ENCODE peak calls at places on chromosomes 12 and 14, in nine cellular contexts. E is left lung, L is body of pancreas, U is ovary, D is hepatocyte, S is lower lobe of right lung, A is uterus, W is HepG2, N is pancreas. C is an unnamed sample.

GRCh38 chr12:56079729-56080555 is at the start of gene ERBB3:
- DNase-seq in E (peak; percentile 83), L (peak; percentile 92), U (peak; percentile 77), D (peak; percentile 94), S (peak; percentile 90), A (peak; percentile 77), W (peak; percentile 82), N (peak; percentile 90), C (peak; percentile 90)

GRCh38 chr14:72801841-72802587 is 91.9 kb downstream of the DPF3 start:
- DNase-seq in E (no peak), L (no peak), U (no peak), D (no peak), S (no peak), A (no peak), W (no peak), N (no peak), C (no peak)

GRCh38 chr12:50914872-50915484 is 37.4 kb upstream of the HIGD1C start:
- DNase-seq in E (no peak), L (no peak), U (no peak), D (no peak), S (no peak), A (no peak), W (no peak), N (no peak), C (no peak)

GRCh38 chr14:78202178-78202577 is 32.0 kb downstream of the NRXN3 start:
- DNase-seq in E (no peak), L (no peak), U (no peak), D (no peak), S (no peak), A (no peak), W (no peak), N (no peak), C (no peak)

GRCh38 chr12:122730215-122731014 is at the start of gene HCAR1:
- DNase-seq in E (no peak), L (no peak), U (peak; percentile 47), D (peak; percentile 24), S (no peak), A (no peak), W (peak; percentile 40), N (no peak), C (no peak)

GRCh38 chr14:72892103-72892878 is 1.6 kb downstream of the DPF3 start:
- DNase-seq in E (no peak), L (peak; percentile 13), U (peak; percentile 51), D (peak; percentile 14), S (no peak), A (no peak), W (no peak), N (peak; percentile 15), C (peak; percentile 46)

GRCh38 chr12:132593938-132594358 is 16.4 kb downstream of the LRCOL1 start:
- DNase-seq in E (peak; percentile 92), L (peak; percentile 88), U (peak; percentile 95), D (peak; percentile 95), S (peak; percentile 94), A (peak; percentile 88), W (peak; percentile 96), N (peak; percentile 85), C (peak; percentile 96)

GRCh38 chr14:74083161-74083560 is 1.1 kb downstream of the ALDH6A1 start:
- DNase-seq in E (no peak), L (no peak), U (no peak), D (peak; percentile 26), S (no peak), A (no peak), W (no peak), N (no peak), C (no peak)

GRCh38 chr12:101925352-101925751 is 48.0 kb downstream of the DRAM1 start:
- DNase-seq in E (peak; percentile 78), L (peak; percentile 43), U (peak; percentile 67), D (peak; percentile 60), S (peak; percentile 54), A (peak; percentile 80), W (no peak), N (peak; percentile 43), C (no peak)

GRCh38 chr12:42961395-42961794 is 371.8 kb upstream of the PRICKLE1 start:
- DNase-seq in E (no peak), L (peak; percentile 39), U (no peak), D (peak; percentile 9), S (no peak), A (no peak), W (peak; percentile 35), N (no peak), C (no peak)

GRCh38 chr14:22391908-22392307 is 197.1 kb downstream of the DAD1 start:
- DNase-seq in E (peak; percentile 56), L (peak; percentile 73), U (peak; percentile 38), D (peak; percentile 78), S (peak; percentile 57), A (peak; percentile 72), W (peak; percentile 73), N (peak; percentile 55), C (peak; percentile 60)

DNA sequence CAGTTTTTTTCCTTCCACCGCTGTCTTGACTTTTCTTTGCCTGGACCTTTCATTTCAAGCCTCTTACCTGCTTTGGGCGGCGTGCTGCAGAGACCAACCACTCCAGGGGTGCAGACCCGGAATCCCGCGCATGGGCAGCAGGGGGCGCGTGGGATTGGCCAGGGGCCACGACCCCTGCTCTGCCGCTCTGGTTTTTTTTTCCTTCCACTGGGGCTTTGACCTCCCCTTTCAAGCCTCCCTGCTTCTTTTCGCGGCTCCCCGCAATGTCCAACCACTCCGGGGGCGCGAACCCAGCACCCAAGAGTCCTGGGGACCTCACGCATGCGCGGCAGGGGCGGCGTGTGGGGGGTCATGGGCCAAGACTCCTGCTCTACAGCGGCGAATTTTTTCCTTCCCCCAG is 325.1 kb downstream of the ALG10 start:
- DNase-seq in E (no peak), L (no peak), U (no peak), D (no peak), S (no peak), A (no peak), W (peak; percentile 18), N (no peak), C (no peak)
- H3K9me3 ChIP-seq in E (peaks cover 100% of the 10 kb centered on the region), L (no peaks in the 10 kb centered on the region), U (peaks cover 8% of the 10 kb centered on the region), D (no peaks in the 10 kb centered on the region), S (no peaks in the 10 kb centered on the region), A (no peaks in the 10 kb centered on the region), W (no peaks in the 10 kb centered on the region), N (no peaks in the 10 kb centered on the region), C (peaks cover 99% of the 10 kb centered on the region)

GRCh38 chr12:109770104-109770860 is 56.7 kb downstream of the FAM222A start:
- DNase-seq in E (no peak), L (no peak), U (peak; percentile 83), D (no peak), S (peak; percentile 17), A (no peak), W (no peak), N (no peak), C (no peak)

GRCh38 chr12:109767991-109768900 is 54.6 kb downstream of the FAM222A start:
- DNase-seq in E (no peak), L (no peak), U (peak; percentile 39), D (peak; percentile 4), S (peak; percentile 40), A (no peak), W (no peak), N (no peak), C (no peak)

GRCh38 chr12:109770861-109771670 is 57.4 kb downstream of the FAM222A start:
- DNase-seq in E (no peak), L (no peak), U (peak; percentile 36), D (peak; percentile 1), S (peak; percentile 23), A (no peak), W (no peak), N (no peak), C (peak; percentile 22)

GRCh38 chr12:109767456-109767855 is 53.8 kb downstream of the FAM222A start:
- DNase-seq in E (no peak), L (no peak), U (no peak), D (peak; percentile 6), S (no peak), A (no peak), W (no peak), N (no peak), C (no peak)

GRCh38 chr12:109768901-109769670 is 55.5 kb downstream of the FAM222A start:
- DNase-seq in E (no peak), L (no peak), U (peak; percentile 35), D (no peak), S (no peak), A (no peak), W (no peak), N (no peak), C (no peak)
- TF ChIP-seq CTCF in E (no peak), L (no peak), U (no peak), D (no peak), S (no peak), A (no peak), W (no peak), N (no peak), C (no peak)

DNA sequence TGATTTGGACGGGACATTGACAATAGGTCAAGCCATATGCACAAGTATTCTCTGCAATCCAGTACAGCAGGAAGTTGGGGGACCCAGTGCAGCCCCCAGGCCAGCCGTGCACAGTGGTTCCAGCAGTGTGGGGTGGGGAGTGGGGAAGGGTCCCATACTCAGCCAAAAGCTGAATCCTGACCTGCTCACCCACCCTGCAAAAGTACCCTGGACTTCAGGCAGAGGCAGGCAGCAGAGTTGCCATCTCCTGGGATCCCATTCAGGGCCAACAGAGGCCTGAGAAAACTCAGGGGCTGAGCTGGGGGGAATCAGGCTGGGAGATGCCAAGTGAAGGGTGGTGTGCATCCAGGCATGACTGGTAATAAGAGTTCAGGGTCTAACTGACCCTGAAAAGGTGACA is 83.9 kb downstream of the ALG10 start:
- DNase-seq in E (no peak), L (no peak), U (no peak), D (no peak), S (no peak), A (no peak), W (no peak), N (no peak), C (no peak)
- H3K9me3 ChIP-seq in E (no peaks in the 10 kb centered on the region), L (no peaks in the 10 kb centered on the region), U (no peaks in the 10 kb centered on the region), D (no peaks in the 10 kb centered on the region), S (no peaks in the 10 kb centered on the region), A (no peaks in the 10 kb centered on the region), W (no peaks in the 10 kb centered on the region), N (no peaks in the 10 kb centered on the region), C (no peaks in the 10 kb centered on the region)

GRCh38 chr12:109714913-109715244 is 1.3 kb downstream of the FAM222A start:
- DNase-seq in E (no peak), L (no peak), U (no peak), D (no peak), S (no peak), A (no peak), W (no peak), N (no peak), C (no peak)

GRCh38 chr12:109716092-109716479 is 2.5 kb downstream of the FAM222A start:
- DNase-seq in E (no peak), L (no peak), U (peak; percentile 60), D (no peak), S (no peak), A (no peak), W (no peak), N (no peak), C (no peak)

GRCh38 chr12:109713187-109713984 is at the start of gene FAM222A:
- DNase-seq in E (peak; percentile 97), L (peak; percentile 95), U (peak; percentile 99), D (peak; percentile 98), S (peak; percentile 96), A (peak; percentile 96), W (peak; percentile 94), N (peak; percentile 96), C (peak; percentile 97)

GRCh38 chr12:109715310-109716091 is 1.9 kb downstream of the FAM222A start:
- DNase-seq in E (no peak), L (peak; percentile 54), U (peak; percentile 90), D (no peak), S (no peak), A (no peak), W (no peak), N (no peak), C (peak; percentile 68)

GRCh38 chr12:109714141-109714912 is 702 bp downstream of the FAM222A start:
- DNase-seq in E (peak; percentile 62), L (peak; percentile 80), U (peak; percentile 86), D (peak; percentile 87), S (peak; percentile 77), A (peak; percentile 52), W (peak; percentile 50), N (peak; percentile 73), C (peak; percentile 82)
- TF ChIP-seq CTCF in E (no peak), L (no peak), U (no peak), D (peak; percentile 7), S (peak; percentile 11), A (peak; percentile 17), W (peak; percentile 47), N (no peak), C (no peak)

C was measured in mucosa of descending colon.